ENCODE peak calls at places on chromosomes 7 and 10, in eight cellular contexts. H is upper lobe of left lung, R is GM12878, T is HCT116, Y is Panc1, L is HepG2, U is GM23338, V is K562. C is an unnamed sample. For H3K4me1, the result is how much of the 10 kb centered on the place peaks cover.

GRCh38 chr10:31620236-31621151 is 301.5 kb downstream of the ZEB1 start:
- ATAC-seq in H (peak), R (no peak), T (peak), Y (no peak), L (peak), U (peak), V (peak), C (peak)

GRCh38 chr7:39125849-39126248 is 148.1 kb downstream of the POU6F2 start:
- ATAC-seq in H (no peak), R (no peak), T (no peak), Y (no peak), L (no peak), U (no peak), V (no peak), C (no peak)

GRCh38 chr10:122461729-122462532 is 578 bp downstream of the HTRA1 start:
- ATAC-seq in H (peak), R (no peak), T (no peak), Y (peak), L (peak), U (peak), V (no peak), C (peak)

GRCh38 chr7:85474234-85474633 is 287.4 kb upstream of the SEMA3D start:
- ATAC-seq in H (no peak), R (peak), T (no peak), Y (no peak), L (no peak), U (no peak), V (no peak), C (no peak)

GRCh38 chr10:14063531-14064317 is 267.0 kb downstream of the FRMD4A start:
- ATAC-seq in H (peak), R (no peak), T (no peak), Y (no peak), L (no peak), U (no peak), V (no peak), C (peak)

GRCh38 chr10:49505589-49505988 is 33.3 kb downstream of the ERCC6 start:
- ATAC-seq in H (no peak), R (no peak), T (no peak), Y (no peak), L (no peak), U (no peak), V (no peak), C (no peak)

GRCh38 chr7:44060091-44060947 is 5.0 kb downstream of the PGAM2 start:
- ATAC-seq in H (no peak), R (no peak), T (no peak), Y (no peak), L (no peak), U (no peak), V (no peak), C (no peak)

GRCh38 chr10:106992064-106992463 is 172.4 kb downstream of the SORCS1 start:
- ATAC-seq in H (no peak), R (no peak), T (no peak), Y (no peak), L (no peak), U (no peak), V (no peak), C (no peak)

GRCh38 chr10:79188154-79188763 is 119.5 kb downstream of the ZMIZ1 start:
- ATAC-seq in H (no peak), R (no peak), T (no peak), Y (no peak), L (peak), U (no peak), V (peak), C (peak)

GRCh38 chr10:95513941-95514392 is 47.2 kb downstream of the SORBS1 start:
- ATAC-seq in H (no peak), R (no peak), T (peak), Y (peak), L (no peak), U (no peak), V (no peak), C (peak)

GRCh38 chr7:44325811-44326241 is 432 bp upstream of the CAMK2B start:
- ATAC-seq in H (no peak), R (no peak), T (peak), Y (peak), L (peak), U (peak), V (no peak), C (no peak)

GRCh38 chr10:4450981-4451501 is 375.0 kb upstream of the AKR1E2 start:
- ATAC-seq in H (no peak), R (no peak), T (no peak), Y (no peak), L (no peak), U (no peak), V (no peak), C (no peak)

GRCh38 chr7:33965116-33965827 is 59.9 kb downstream of the BMPER start:
- ATAC-seq in H (no peak), R (no peak), T (no peak), Y (no peak), L (no peak), U (no peak), V (no peak), C (peak)

GRCh38 chr10:634256-634655 is 55.2 kb downstream of the DIP2C start:
- ATAC-seq in H (no peak), R (no peak), T (no peak), Y (no peak), L (no peak), U (no peak), V (no peak), C (peak)

GRCh38 chr7:65975814-65976445 is 6.1 kb downstream of the GUSB start:
- ATAC-seq in H (no peak), R (no peak), T (peak), Y (no peak), L (peak), U (peak), V (peak), C (no peak)

GRCh38 chr10:4822208-4822607 is 3.8 kb upstream of the AKR1E2 start:
- ATAC-seq in H (no peak), R (no peak), T (no peak), Y (no peak), L (no peak), U (no peak), V (no peak), C (no peak)

GRCh38 chr7:2487586-2488271 is 11.5 kb upstream of the GRIFIN start:
- ATAC-seq in H (no peak), R (no peak), T (no peak), Y (peak), L (no peak), U (no peak), V (no peak), C (peak)

GRCh38 chr10:33492914-33493313 is 158.4 kb upstream of the NRP1 start:
- ATAC-seq in H (no peak), R (no peak), T (no peak), Y (no peak), L (no peak), U (no peak), V (no peak), C (no peak)

GRCh38 chr7:153217032-153217431 is 457.5 kb downstream of the ACTR3B start:
- ATAC-seq in H (no peak), R (no peak), T (no peak), Y (no peak), L (no peak), U (no peak), V (peak), C (no peak)

GRCh38 chr7:138167222-138167621 is 91.0 kb downstream of the AKR1D1 start:
- ATAC-seq in H (no peak), R (no peak), T (no peak), Y (no peak), L (no peak), U (no peak), V (no peak), C (no peak)

GRCh38 chr7:98733036-98733435 is 116.0 kb downstream of the NPTX2 start:
- ATAC-seq in H (no peak), R (peak), T (peak), Y (peak), L (peak), U (peak), V (peak), C (no peak)

GRCh38 chr10:11986593-11987216 is 55.9 kb downstream of the UPF2 start:
- ATAC-seq in H (peak), R (peak), T (peak), Y (peak), L (peak), U (peak), V (peak), C (peak)

GRCh38 chr10:110483633-110484032 is 14.1 kb upstream of the DUSP5 start:
- ATAC-seq in H (no peak), R (no peak), T (no peak), Y (peak), L (no peak), U (no peak), V (peak), C (no peak)

GRCh38 chr10:108454224-108454623 is 1289.7 kb upstream of the SORCS1 start:
- ATAC-seq in H (no peak), R (no peak), T (no peak), Y (no peak), L (no peak), U (no peak), V (no peak), C (no peak)

GRCh38 chr10:108453166-108453565 is 1288.7 kb upstream of the SORCS1 start:
- ATAC-seq in H (no peak), R (no peak), T (no peak), Y (no peak), L (no peak), U (no peak), V (no peak), C (no peak)

GRCh38 chr10:108450280-108450679 is 1285.8 kb upstream of the SORCS1 start:
- ATAC-seq in H (no peak), R (peak), T (no peak), Y (no peak), L (no peak), U (no peak), V (no peak), C (no peak)

GRCh38 chr10:108454793-108455192 is 1290.3 kb upstream of the SORCS1 start:
- ATAC-seq in H (no peak), R (no peak), T (no peak), Y (no peak), L (no peak), U (no peak), V (no peak), C (no peak)

DNA sequence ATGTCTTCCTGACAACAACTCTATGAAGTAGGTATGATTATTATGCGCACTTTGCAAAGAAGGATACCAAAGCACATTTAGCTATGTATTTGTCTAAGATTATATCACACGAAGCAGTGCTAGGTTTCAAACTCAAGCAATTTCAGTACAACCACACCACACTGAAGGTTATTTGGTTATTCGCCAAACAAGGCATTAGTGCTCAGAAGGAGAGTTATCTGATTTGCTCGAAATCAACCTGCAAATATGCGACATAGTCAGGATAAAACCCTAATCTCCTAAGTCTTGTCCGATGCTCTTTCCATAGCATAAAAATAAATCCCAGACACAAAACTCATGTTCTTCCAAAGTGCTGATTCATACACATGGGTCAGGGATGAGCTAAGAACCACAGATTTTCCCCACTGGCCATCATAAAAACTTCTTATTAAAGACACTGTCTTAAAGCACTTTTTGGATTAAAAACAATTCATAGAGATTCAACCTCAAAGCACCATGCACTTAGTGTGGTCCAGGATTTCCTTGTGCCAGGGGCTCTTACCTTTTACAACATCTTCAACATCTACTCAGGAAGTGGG is 1288.1 kb upstream of the SORCS1 start:
- ATAC-seq in H (no peak), R (no peak), T (no peak), Y (no peak), L (no peak), U (no peak), V (no peak), C (no peak)
- TF ChIP-seq POLR2AphosphoS5 in H (no peak), R (no peak), T (no peak), Y (no peak), L (no peak), U (no peak), V (no peak), C (no peak)

GRCh38 chr7:134814730-134815364 is 35.4 kb downstream of the CALD1 start:
- ATAC-seq in H (no peak), R (no peak), T (no peak), Y (no peak), L (no peak), U (no peak), V (no peak), C (no peak)
- H3K4me1 ChIP-seq in H (under half), R (under half), T (under half), Y (under half), L (under half), U (under half), V (under half), C (under half)

GRCh38 chr7:152016947-152017346 is 8.5 kb upstream of the GALNT11 start:
- ATAC-seq in H (no peak), R (no peak), T (no peak), Y (no peak), L (no peak), U (no peak), V (peak), C (no peak)

GRCh38 chr7:152015600-152015999 is 9.9 kb upstream of the GALNT11 start:
- ATAC-seq in H (no peak), R (no peak), T (no peak), Y (no peak), L (no peak), U (no peak), V (no peak), C (no peak)

GRCh38 chr7:152013974-152014373 is 11.5 kb upstream of the GALNT11 start:
- ATAC-seq in H (no peak), R (no peak), T (no peak), Y (no peak), L (no peak), U (no peak), V (no peak), C (no peak)

GRCh38 chr7:152013230-152013629 is 12.2 kb upstream of the GALNT11 start:
- ATAC-seq in H (no peak), R (no peak), T (no peak), Y (no peak), L (no peak), U (no peak), V (no peak), C (no peak)

DNA sequence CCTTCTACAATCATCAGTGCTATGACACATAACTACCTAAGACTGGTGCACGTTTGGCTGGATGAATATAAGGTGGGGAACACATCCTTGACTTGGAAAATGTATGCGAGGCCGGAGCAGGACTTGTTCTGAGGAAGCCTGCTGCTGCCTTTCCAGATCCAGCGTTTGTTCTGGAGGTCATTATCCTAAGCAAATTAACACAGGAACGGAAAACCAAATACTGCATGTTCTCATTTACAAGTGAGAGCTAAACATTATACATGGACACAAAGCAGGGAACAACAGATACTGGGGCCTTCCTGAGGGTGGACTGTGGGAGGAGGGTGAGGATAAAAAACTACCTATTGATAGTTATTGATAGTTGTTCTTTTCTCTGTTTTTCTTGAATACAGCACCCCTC is 10.8 kb upstream of the GALNT11 start:
- ATAC-seq in H (no peak), R (no peak), T (no peak), Y (no peak), L (peak), U (no peak), V (no peak), C (no peak)
- TF ChIP-seq POLR2AphosphoS5 in H (no peak), R (no peak), T (no peak), Y (no peak), L (no peak), U (no peak), V (no peak), C (no peak)

GRCh38 chr7:92681633-92682032 is 91.4 kb upstream of the FAM133B start:
- ATAC-seq in H (no peak), R (no peak), T (no peak), Y (peak), L (no peak), U (no peak), V (peak), C (no peak)
- H3K4me1 ChIP-seq in H (under half), R (under half), T (under half), Y (under half), L (half or more), U (under half), V (under half), C (under half)

DNA sequence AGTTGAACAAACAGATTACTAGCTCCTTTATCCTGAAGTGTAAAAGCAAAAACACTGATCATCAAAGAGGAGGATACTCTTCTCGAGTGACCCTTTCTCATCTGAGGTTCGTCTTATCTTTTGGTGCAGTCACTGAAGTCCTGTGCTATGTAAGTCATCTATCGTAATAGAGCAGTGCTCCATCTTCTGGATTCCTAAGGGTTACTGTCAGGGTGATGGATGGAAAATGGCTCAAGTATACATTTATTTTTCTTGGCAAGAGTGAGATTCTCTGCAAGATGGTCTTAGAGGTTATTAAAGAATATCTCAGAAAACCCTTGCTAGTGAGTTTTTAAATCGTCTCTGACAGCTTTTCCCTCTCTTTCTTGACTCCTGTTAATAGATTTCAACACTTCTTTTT is 12.4 kb downstream of the PRKG1 start:
- ATAC-seq in H (no peak), R (no peak), T (no peak), Y (no peak), L (no peak), U (no peak), V (no peak), C (no peak)
- TF ChIP-seq POLR2AphosphoS5 in H (no peak), R (no peak), T (no peak), Y (no peak), L (no peak), U (no peak), V (no peak), C (no peak)

GRCh38 chr10:60303778-60304177 is 85.9 kb downstream of the ANK3 start:
- ATAC-seq in H (no peak), R (no peak), T (no peak), Y (no peak), L (no peak), U (no peak), V (no peak), C (no peak)

GRCh38 chr10:60296073-60296472 is 93.6 kb downstream of the ANK3 start:
- ATAC-seq in H (no peak), R (no peak), T (no peak), Y (no peak), L (no peak), U (no peak), V (peak), C (no peak)

GRCh38 chr10:60299390-60299778 is 90.3 kb downstream of the ANK3 start:
- ATAC-seq in H (no peak), R (no peak), T (no peak), Y (no peak), L (no peak), U (no peak), V (peak), C (no peak)

GRCh38 chr10:60298408-60299389 is 91.0 kb downstream of the ANK3 start:
- ATAC-seq in H (no peak), R (no peak), T (no peak), Y (no peak), L (no peak), U (no peak), V (peak), C (no peak)

GRCh38 chr10:60299961-60300883 is 89.5 kb downstream of the ANK3 start:
- ATAC-seq in H (no peak), R (no peak), T (no peak), Y (no peak), L (no peak), U (peak), V (peak), C (no peak)
- H3K4me1 ChIP-seq in H (under half), R (under half), T (under half), Y (under half), L (under half), U (under half), V (under half), C (under half)